ENCODE peak calls at places on chromosomes 7 and 10, in ten cellular contexts. E is activated T-helper 1 cell treated with anti-CD3 and anti-CD28 coated beads, Interleukin-12 subunit alpha, Interleukin-12 subunit beta, Interleukin-2, Interleukin-4 antibody, amounts not matched to agents 30 ng/mL and 10 ng/mL and 1 ng/mL, durations not matched to agents 14 hours and 24 hours and 36 hours; P is stimulated activated CD8-positive, alpha-beta memory T cell treated with anti-CD3 and anti-CD28 coated beads, Interleukin-7, amount 100 ng/mL, for 4 hours; F is NCI-H82; A is ELF-1; S is stomach; N is AML-193; C is left ventricle myocardium inferior; K is GM06990; J is HT-29. M is an unnamed sample.

GRCh38 chr10:62414359-62414758 is 40.2 kb downstream of the ZNF365 start:
- DNase-seq in C (no peak), J (peak; percentile 3), N (no peak), P (no peak), E (no peak), S (no peak), F (no peak), A (no peak), K (no peak), M (no peak)

GRCh38 chr7:33874943-33875342 is 30.4 kb upstream of the BMPER start:
- DNase-seq in S (no peak), C (no peak), K (no peak), P (no peak), F (no peak), N (no peak), A (no peak), E (no peak), J (no peak), M (no peak)

GRCh38 chr10:93991596-93992284 is 2.0 kb upstream of the PLCE1 start:
- DNase-seq in C (peak; percentile 61), N (no peak), J (peak; percentile 66), A (peak; percentile 81), F (no peak), E (no peak), S (peak; percentile 51), P (no peak), K (no peak), M (no peak)

GRCh38 chr7:157780721-157781120 is 443.9 kb downstream of the DNAJB6 start:
- DNase-seq in C (no peak), S (no peak), N (no peak), E (no peak), J (no peak), K (no peak), F (no peak), A (no peak), P (no peak), M (no peak)

GRCh38 chr7:130009848-130010688 is 41.1 kb downstream of the ZC3HC1 start:
- DNase-seq in S (peak; percentile 31), A (peak; percentile 50), N (no peak), C (no peak), K (peak; percentile 62), E (no peak), J (peak; percentile 39), F (no peak), P (no peak), M (no peak)

GRCh38 chr7:158655931-158656441 is 48.6 kb downstream of the NCAPG2 start:
- DNase-seq in P (peak; percentile 6), F (no peak), S (no peak), J (no peak), N (no peak), K (peak; percentile 72), E (peak; percentile 68), C (no peak), A (no peak), M (peak; percentile 92)

GRCh38 chr7:99579956-99580777 is 17.9 kb upstream of the TMEM225B start:
- DNase-seq in F (peak; percentile 76), J (no peak), C (peak; percentile 27), K (peak; percentile 29), A (peak; percentile 81), S (no peak), P (peak; percentile 29), E (no peak), N (no peak), M (no peak)

GRCh38 chr10:51389415-51390342 is 309.7 kb downstream of the CSTF2T start:
- DNase-seq in E (peak; percentile 19), C (peak; percentile 36), P (no peak), K (no peak), S (peak; percentile 46), F (peak; percentile 54), J (peak; percentile 32), A (peak; percentile 35), N (peak; percentile 43), M (peak; percentile 60)

GRCh38 chr10:69089638-69090599 is 2.0 kb downstream of the SRGN start:
- DNase-seq in F (no peak), E (peak; percentile 83), S (peak; percentile 51), P (peak; percentile 75), N (peak; percentile 47), A (no peak), C (no peak), K (peak; percentile 66), J (no peak), M (peak; percentile 34)

GRCh38 chr10:78629773-78630172 is 439.0 kb upstream of the ZMIZ1 start:
- DNase-seq in E (no peak), S (no peak), K (no peak), F (no peak), A (no peak), J (no peak), P (no peak), N (no peak), C (no peak), M (no peak)

GRCh38 chr10:119578355-119578754 is 18.4 kb downstream of the TIAL1 start:
- DNase-seq in J (no peak), A (no peak), K (no peak), S (no peak), F (no peak), E (no peak), N (no peak), C (no peak), P (no peak), M (no peak)

GRCh38 chr10:76998451-76998850 is 639.2 kb downstream of the KCNMA1 start:
- DNase-seq in N (no peak), K (no peak), C (no peak), E (no peak), J (no peak), F (no peak), S (no peak), P (no peak), A (no peak), M (no peak)

GRCh38 chr10:287814-288213 is 152.6 kb downstream of the ZMYND11 start:
- DNase-seq in K (no peak), F (no peak), S (no peak), C (no peak), E (no peak), P (no peak), N (no peak), J (peak; percentile 54), A (peak; percentile 85), M (no peak)

GRCh38 chr10:132397671-132398565 is 918 bp downstream of the PWWP2B start:
- DNase-seq in A (no peak), F (peak; percentile 70), J (peak; percentile 69), N (peak; percentile 38), S (peak; percentile 68), E (peak; percentile 18), C (peak; percentile 32), K (peak; percentile 34), P (no peak), M (no peak)

GRCh38 chr7:90629306-90629918 is 33.3 kb downstream of the CDK14 start:
- DNase-seq in E (no peak), A (peak; percentile 64), K (no peak), F (peak; percentile 84), J (peak; percentile 76), N (peak; percentile 43), P (no peak), C (no peak), S (no peak), M (peak; percentile 44)

GRCh38 chr10:16887565-16887964 is 70.3 kb upstream of the RSU1 start:
- DNase-seq in A (no peak), S (no peak), C (no peak), K (no peak), F (no peak), N (no peak), J (no peak), P (no peak), E (no peak), M (no peak)

GRCh38 chr7:95922191-95922590 is 149.8 kb downstream of the DYNC1I1 start:
- DNase-seq in N (no peak), P (no peak), F (no peak), C (no peak), S (no peak), K (no peak), E (no peak), A (no peak), J (no peak), M (no peak)

GRCh38 chr10:104445359-104445758 is 91.7 kb downstream of the CFAP58 start:
- DNase-seq in C (no peak), S (no peak), K (no peak), E (no peak), J (no peak), P (no peak), F (no peak), N (no peak), A (no peak), M (no peak)

GRCh38 chr7:95963446-95963990 is 191.2 kb downstream of the DYNC1I1 start:
- DNase-seq in A (no peak), C (no peak), E (no peak), N (no peak), S (no peak), P (no peak), F (no peak), J (no peak), K (no peak), M (no peak)

GRCh38 chr7:26187380-26188290 is 12.9 kb downstream of the HNRNPA2B1 start:
- DNase-seq in A (peak; percentile 54), C (no peak), J (peak; percentile 71), N (peak; percentile 30), S (no peak), F (peak; percentile 85), P (no peak), E (no peak), K (no peak), M (no peak)

GRCh38 chr7:96686305-96686704 is 23.3 kb downstream of the SEM1 start:
- DNase-seq in C (no peak), K (no peak), J (no peak), S (no peak), P (no peak), F (no peak), A (no peak), E (no peak), N (peak; percentile 47), M (no peak)

GRCh38 chr10:75379234-75379724 is 22.3 kb downstream of the ZNF503 start:
- DNase-seq in C (no peak), E (no peak), A (no peak), K (no peak), F (peak; percentile 60), P (no peak), S (no peak), N (no peak), J (no peak), M (no peak)